ENCODE peak calls at places on chromosomes 1 and 21, in ten cellular contexts. J is kidney, I is neural progenitor cell, R is fibroblast of lung, N is K562, F is IMR-90, B is H1, O is colonic mucosa, W is neuronal stem cell, V is mammary epithelial cell. X is an unnamed sample. For H3K4me1 and H3K36me3, the result is how much of the 10 kb centered on the place peaks cover.

GRCh38 chr21:21188513-21189188 is 190.4 kb downstream of the NCAM2 start:
- DNase-seq in R (no peak), F (no peak), B (no peak), O (no peak), J (no peak), I (no peak), W (no peak), N (no peak), V (no peak), X (no peak)

GRCh38 chr1:53899206-53899628 is 5.2 kb downstream of the DIO1 start:
- DNase-seq in W (no peak), O (no peak), B (no peak), N (no peak), V (no peak), R (peak), J (peak), I (no peak), F (peak), X (no peak)

GRCh38 chr1:112762541-112763141 is 47.5 kb upstream of the PPM1J start:
- DNase-seq in N (no peak), F (peak), J (no peak), R (no peak), V (peak), W (no peak), B (no peak), I (peak), O (no peak), X (peak)

GRCh38 chr1:37797750-37798345 is 4.2 kb downstream of the MANEAL start:
- DNase-seq in O (no peak), I (no peak), R (peak), F (peak), V (peak), W (no peak), N (no peak), J (no peak), B (no peak), X (peak)

GRCh38 chr21:46345861-46346260 is 21.9 kb downstream of the PCNT start:
- DNase-seq in R (no peak), B (no peak), V (no peak), O (no peak), N (no peak), I (no peak), W (no peak), F (no peak), J (peak), X (no peak)

GRCh38 chr1:84855947-84856660 is 36.9 kb downstream of the LPAR3 start:
- DNase-seq in V (no peak), B (no peak), O (peak), W (no peak), F (no peak), R (no peak), J (no peak), N (no peak), I (no peak), X (no peak)

GRCh38 chr1:226562989-226563388 is 14.4 kb downstream of the STUM start:
- DNase-seq in I (no peak), F (no peak), N (no peak), O (no peak), R (no peak), W (no peak), J (no peak), V (no peak), B (no peak), X (no peak)

GRCh38 chr1:15667362-15667761 is 16.8 kb upstream of the PLEKHM2 start:
- DNase-seq in B (no peak), F (no peak), I (no peak), R (no peak), N (no peak), O (no peak), J (no peak), V (no peak), W (no peak), X (no peak)

GRCh38 chr1:186330758-186331157 is 44.3 kb downstream of the TPR start:
- DNase-seq in O (no peak), J (no peak), R (no peak), I (peak), N (no peak), B (no peak), F (no peak), V (no peak), W (no peak), X (peak)

GRCh38 chr1:214902636-214903320 is 179.8 kb upstream of the KCNK2 start:
- DNase-seq in N (no peak), V (peak), R (peak), W (no peak), B (no peak), J (no peak), I (no peak), O (no peak), F (peak), X (peak)

GRCh38 chr1:241606544-241606943 is 33.6 kb downstream of the CHML start:
- DNase-seq in W (no peak), I (no peak), N (no peak), B (no peak), F (no peak), O (no peak), V (peak), R (no peak), J (no peak), X (no peak)

GRCh38 chr1:151596166-151596933 is 15.5 kb upstream of the SNX27 start:
- DNase-seq in B (no peak), V (peak), J (peak), O (no peak), I (no peak), N (peak), F (peak), R (no peak), W (no peak), X (no peak)

GRCh38 chr1:224087358-224087757 is 26.6 kb upstream of the FBXO28 start:
- DNase-seq in V (no peak), N (no peak), R (peak), F (no peak), B (no peak), W (no peak), O (no peak), J (no peak), I (no peak), X (no peak)

GRCh38 chr1:231643333-231644237 is 17.0 kb downstream of the DISC1 start:
- DNase-seq in V (no peak), I (no peak), N (no peak), O (no peak), F (no peak), B (no peak), R (no peak), J (no peak), W (no peak), X (no peak)

GRCh38 chr1:156464825-156465452 is 35.6 kb downstream of the MEF2D start:
- DNase-seq in R (peak), N (no peak), I (no peak), B (no peak), J (no peak), O (no peak), V (no peak), W (no peak), F (peak), X (no peak)

GRCh38 chr1:167650266-167651160 is 20.5 kb downstream of the RCSD1 start:
- DNase-seq in W (no peak), F (no peak), N (no peak), R (no peak), B (no peak), O (no peak), I (no peak), J (no peak), V (no peak), X (no peak)
- H3K4me1 ChIP-seq in W (under half), F (under half), N (under half), R (under half), B (under half), O (under half), I (under half), J (under half), V (under half), X (under half)

GRCh38 chr1:58390051-58390450 is 156.5 kb downstream of the OMA1 start:
- DNase-seq in O (no peak), N (no peak), R (no peak), J (no peak), F (no peak), V (no peak), I (no peak), B (no peak), W (no peak), X (no peak)

GRCh38 chr1:58391514-58391913 is 155.0 kb downstream of the OMA1 start:
- DNase-seq in O (no peak), J (no peak), R (no peak), N (no peak), F (no peak), V (no peak), W (no peak), I (no peak), B (no peak), X (no peak)

GRCh38 chr1:58395355-58395754 is 151.2 kb downstream of the OMA1 start:
- DNase-seq in I (no peak), O (no peak), F (peak), W (no peak), J (no peak), N (no peak), B (no peak), V (peak), R (peak), X (peak)

GRCh38 chr1:58391056-58391455 is 155.5 kb downstream of the OMA1 start:
- DNase-seq in B (no peak), N (no peak), W (no peak), F (no peak), J (no peak), V (no peak), I (no peak), O (no peak), R (no peak), X (no peak)

DNA sequence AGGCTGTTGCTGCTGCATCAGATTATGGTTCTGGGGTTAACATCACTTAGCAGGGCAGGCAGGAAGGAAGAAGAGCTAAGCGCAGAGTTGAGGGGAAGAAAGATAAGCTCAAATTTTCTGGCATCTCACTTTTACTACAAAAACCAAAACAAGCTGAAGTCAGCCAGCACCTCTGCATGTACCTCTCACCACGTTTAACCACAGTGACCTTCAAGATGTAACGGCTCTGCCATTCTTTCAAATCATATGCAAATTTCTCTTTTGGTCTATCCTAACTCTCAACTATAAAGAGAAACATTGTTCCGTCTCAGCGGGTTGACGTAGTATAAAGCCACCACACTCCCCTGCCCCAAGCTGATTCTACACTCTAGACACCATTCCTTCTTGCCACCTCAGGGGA is 154.4 kb downstream of the OMA1 start:
- DNase-seq in J (no peak), V (no peak), N (no peak), R (no peak), F (no peak), I (no peak), W (no peak), B (no peak), O (no peak), X (no peak)
- H3K9ac ChIP-seq in J (no peak), V (no peak), N (no peak), R (no peak), F (no peak), I (no peak), W (no peak), B (no peak), O (no peak), X (no peak)

DNA sequence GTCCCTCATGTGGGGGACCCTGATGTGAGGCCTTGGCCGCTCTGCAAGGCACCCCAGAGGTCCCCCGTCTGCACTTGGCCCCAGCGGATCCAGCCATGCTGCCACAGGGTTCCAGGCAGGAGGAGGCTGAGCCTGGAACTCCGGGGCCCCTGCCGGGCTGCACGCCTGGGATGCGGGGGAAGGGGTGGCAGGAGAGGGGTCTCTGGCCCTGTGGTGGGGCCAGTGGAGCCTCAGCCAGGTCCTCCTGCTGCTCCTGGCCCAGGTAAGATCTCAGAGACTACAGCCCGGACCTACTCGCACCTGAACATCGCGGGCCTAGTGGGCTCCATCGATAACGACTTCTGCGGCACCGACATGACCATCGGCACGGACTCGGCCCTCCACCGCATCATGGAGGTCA is 12.9 kb downstream of the PFKL start:
- DNase-seq in F (no peak), B (no peak), O (no peak), I (no peak), N (no peak), V (no peak), R (no peak), W (no peak), J (no peak), X (no peak)
- H3K36me3 ChIP-seq in F (half or more), B (under half), O (under half), I (under half), N (half or more), V (under half), R (under half), W (under half), J (under half), X (under half)

DNA sequence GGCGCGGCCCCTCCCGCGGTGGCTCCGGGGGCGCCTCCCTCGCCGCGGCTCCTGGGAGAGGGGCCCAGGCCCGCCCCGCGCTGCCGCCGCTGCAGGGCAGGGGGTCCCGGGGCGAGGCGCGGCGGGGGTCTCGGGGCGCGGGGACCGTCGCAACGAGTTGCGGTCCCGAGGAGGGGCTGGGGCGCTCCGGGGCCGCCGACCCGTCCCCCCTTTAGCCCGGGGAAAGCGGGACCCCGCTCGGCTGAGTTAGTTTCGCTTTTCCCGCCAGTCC is 482 bp downstream of the SPSB1 start:
- DNase-seq in N (no peak), O (no peak), I (no peak), R (no peak), W (no peak), V (no peak), F (no peak), B (no peak), J (no peak), X (no peak)
- H3K4me1 ChIP-seq in N (under half), O (under half), I (under half), R (under half), W (under half), V (under half), F (under half), B (under half), J (under half), X (half or more)

X was measured in adipocyte.